ENCODE peak calls at places on chromosome 7, in four cellular contexts. Q is GF-D8; M is stimulated activated CD4-positive, alpha-beta T cell treated with anti-CD3 and anti-CD28 coated beads, Interleukin-2, amount 100 ng/mL, for 48 hours; K is HEK293T. T is an unnamed sample.
A peak's percentile ranks its signal among the peaks of the same experiment; 100 is the strongest.

GRCh38 chr7:107874605-107875446 is 16.2 kb upstream of the DLD start:
- DNase-seq in K (peak; percentile 64), Q (peak; percentile 31), M (peak; percentile 40), T (no peak)

GRCh38 chr7:150978136-150978789 is at the start of gene KCNH2:
- DNase-seq in M (no peak), K (peak; percentile 90), Q (no peak), T (peak; percentile 93)

GRCh38 chr7:22860337-22860736 is 37.7 kb upstream of the TOMM7 start:
- DNase-seq in K (no peak), Q (no peak), M (no peak), T (no peak)

GRCh38 chr7:50531928-50532327 is 33.3 kb downstream of the DDC start:
- DNase-seq in Q (no peak), K (no peak), M (no peak), T (no peak)

GRCh38 chr7:71348751-71349415 is 216.9 kb downstream of the GALNT17 start:
- DNase-seq in M (no peak), Q (no peak), K (no peak), T (no peak)

GRCh38 chr7:77461246-77461645 is 45.1 kb upstream of the GSAP start:
- DNase-seq in Q (no peak), M (no peak), K (no peak), T (no peak)

GRCh38 chr7:7795736-7796135 is 77.3 kb upstream of the RPA3 start:
- DNase-seq in K (no peak), Q (no peak), M (no peak), T (no peak)

GRCh38 chr7:127391591-127392181 is 822 bp downstream of the ZNF800 start:
- DNase-seq in K (peak; percentile 35), Q (no peak), M (peak; percentile 27), T (no peak)

GRCh38 chr7:294440-295154 is 4.6 kb downstream of the FOXL3 start:
- DNase-seq in K (no peak), Q (no peak), M (no peak), T (no peak)

GRCh38 chr7:55411844-55412243 is 46.7 kb downstream of the LANCL2 start:
- DNase-seq in Q (no peak), M (no peak), K (no peak), T (no peak)

GRCh38 chr7:1800876-1801275 is 130.8 kb downstream of the ELFN1 start:
- DNase-seq in K (no peak), M (no peak), Q (no peak), T (no peak)

GRCh38 chr7:1403844-1404404 is 55.3 kb downstream of the MICALL2 start:
- DNase-seq in M (no peak), Q (no peak), K (peak; percentile 38), T (no peak)

GRCh38 chr7:70416611-70417010 is 715.3 kb upstream of the GALNT17 start:
- DNase-seq in M (no peak), K (no peak), Q (no peak), T (no peak)

GRCh38 chr7:157516311-157516710 is 179.5 kb downstream of the DNAJB6 start:
- DNase-seq in M (no peak), Q (no peak), K (no peak), T (no peak)

GRCh38 chr7:63899691-63900393 is 98.8 kb upstream of the ZNF722 start:
- DNase-seq in M (peak; percentile 57), K (peak; percentile 9), Q (peak; percentile 4), T (no peak)

GRCh38 chr7:88169717-88170320 is 50.0 kb downstream of the SRI start:
- DNase-seq in K (peak; percentile 14), Q (no peak), M (no peak), T (no peak)

GRCh38 chr7:117118579-117119180 is 165.4 kb downstream of the ST7 start:
- DNase-seq in K (no peak), Q (no peak), M (no peak), T (no peak)

GRCh38 chr7:17557305-17557704 is 258.9 kb downstream of the AHR start:
- DNase-seq in Q (no peak), K (no peak), M (no peak), T (no peak)

T was measured in 8988T.